ENCODE peak calls at places on chromosomes 13 and 19, in seven cellular contexts. One of them, this sample, is unnamed.
A peak's percentile ranks its signal among the peaks of the same experiment; 100 is the strongest.

GRCh38 chr13:65260938-65261880 is 1968.9 kb downstream of the PCDH9 start:
- DNase-seq in H1: no peak
- DNase-seq in GM12892: no peak
- DNase-seq in K562: no peak
- DNase-seq in GM12878: no peak
- DNase-seq in HepG2: no peak
- DNase-seq in SK-N-SH: no peak
- DNase-seq in this sample: no peak

GRCh38 chr13:114067381-114067885 is 65.0 kb downstream of the RASA3 start:
- DNase-seq in H1: no peak
- DNase-seq in HepG2: no peak
- DNase-seq in K562: no peak
- DNase-seq in GM12878: peak; percentile 87
- DNase-seq in SK-N-SH: no peak
- DNase-seq in GM12892: no peak
- DNase-seq in this sample: peak; percentile 58

GRCh38 chr13:50161052-50161451 is 145.8 kb downstream of the KCNRG start:
- DNase-seq in K562: peak; percentile 7
- DNase-seq in GM12878: no peak
- DNase-seq in H1: no peak
- DNase-seq in GM12892: no peak
- DNase-seq in HepG2: peak; percentile 26
- DNase-seq in SK-N-SH: no peak
- DNase-seq in this sample: no peak

GRCh38 chr13:41547253-41548000 is 90.1 kb downstream of the RGCC start:
- DNase-seq in GM12878: no peak
- DNase-seq in K562: no peak
- DNase-seq in HepG2: peak; percentile 36
- DNase-seq in H1: no peak
- DNase-seq in GM12892: no peak
- DNase-seq in SK-N-SH: no peak
- DNase-seq in this sample: no peak

GRCh38 chr13:74710006-74710405 is 575.8 kb upstream of the KLF12 start:
- DNase-seq in SK-N-SH: no peak
- DNase-seq in GM12878: no peak
- DNase-seq in HepG2: no peak
- DNase-seq in GM12892: no peak
- DNase-seq in H1: no peak
- DNase-seq in K562: no peak
- DNase-seq in this sample: no peak

GRCh38 chr13:29594310-29594709 is 1.2 kb downstream of the SLC7A1 start:
- DNase-seq in GM12892: peak; percentile 41
- DNase-seq in SK-N-SH: peak; percentile 62
- DNase-seq in GM12878: peak; percentile 21
- DNase-seq in H1: no peak
- DNase-seq in HepG2: peak; percentile 81
- DNase-seq in K562: no peak
- DNase-seq in this sample: peak; percentile 38

GRCh38 chr19:5667751-5668271 is 12.5 kb downstream of the MICOS13 start:
- DNase-seq in GM12892: no peak
- DNase-seq in K562: no peak
- DNase-seq in GM12878: no peak
- DNase-seq in HepG2: no peak
- DNase-seq in SK-N-SH: no peak
- DNase-seq in H1: peak; percentile 73
- DNase-seq in this sample: no peak

GRCh38 chr19:7658219-7658686 is 10.6 kb upstream of the RETN start:
- DNase-seq in SK-N-SH: no peak
- DNase-seq in HepG2: no peak
- DNase-seq in H1: no peak
- DNase-seq in K562: no peak
- DNase-seq in GM12892: peak; percentile 88
- DNase-seq in GM12878: peak; percentile 79
- DNase-seq in this sample: peak; percentile 92

GRCh38 chr19:37986048-37986750 is 79.2 kb downstream of the SIPA1L3 start:
- DNase-seq in K562: no peak
- DNase-seq in GM12892: no peak
- DNase-seq in SK-N-SH: no peak
- DNase-seq in HepG2: no peak
- DNase-seq in H1: no peak
- DNase-seq in GM12878: no peak
- DNase-seq in this sample: no peak

GRCh38 chr19:19123386-19123785 is 14.9 kb downstream of the TMEM161A start:
- DNase-seq in GM12892: no peak
- DNase-seq in H1: no peak
- DNase-seq in GM12878: no peak
- DNase-seq in SK-N-SH: no peak
- DNase-seq in K562: no peak
- DNase-seq in HepG2: no peak
- DNase-seq in this sample: no peak

GRCh38 chr13:102441085-102441484 is 39.2 kb upstream of the FGF14 start:
- DNase-seq in GM12878: no peak
- DNase-seq in K562: no peak
- DNase-seq in SK-N-SH: no peak
- DNase-seq in HepG2: no peak
- DNase-seq in GM12892: no peak
- DNase-seq in H1: no peak
- DNase-seq in this sample: no peak

GRCh38 chr13:26785845-26786630 is 25.5 kb upstream of the GPR12 start:
- DNase-seq in GM12878: no peak
- DNase-seq in K562: no peak
- DNase-seq in SK-N-SH: no peak
- DNase-seq in GM12892: no peak
- DNase-seq in H1: no peak
- DNase-seq in HepG2: no peak
- DNase-seq in this sample: no peak

GRCh38 chr19:15038304-15038703 is 11.0 kb upstream of the CASP14 start:
- DNase-seq in HepG2: no peak
- DNase-seq in H1: no peak
- DNase-seq in GM12878: no peak
- DNase-seq in GM12892: no peak
- DNase-seq in K562: no peak
- DNase-seq in SK-N-SH: no peak
- DNase-seq in this sample: no peak

GRCh38 chr19:15466851-15467733 is 2.7 kb upstream of the RASAL3 start:
- DNase-seq in GM12892: peak; percentile 37
- DNase-seq in SK-N-SH: no peak
- DNase-seq in H1: no peak
- DNase-seq in HepG2: no peak
- DNase-seq in K562: no peak
- DNase-seq in GM12878: peak; percentile 97
- DNase-seq in this sample: no peak

GRCh38 chr13:49164712-49165111 is 55.4 kb upstream of the MLNR start:
- DNase-seq in GM12878: no peak
- DNase-seq in H1: no peak
- DNase-seq in HepG2: no peak
- DNase-seq in GM12892: no peak
- DNase-seq in K562: no peak
- DNase-seq in SK-N-SH: no peak
- DNase-seq in this sample: no peak

GRCh38 chr19:17107546-17108452 is 32.2 kb downstream of the MYO9B start:
- DNase-seq in HepG2: peak; percentile 16
- DNase-seq in SK-N-SH: peak; percentile 57
- DNase-seq in H1: no peak
- DNase-seq in GM12892: no peak
- DNase-seq in GM12878: no peak
- DNase-seq in K562: no peak
- DNase-seq in this sample: no peak

GRCh38 chr19:51433092-51433491 is 15.7 kb upstream of the SIGLEC10 start:
- DNase-seq in GM12878: no peak
- DNase-seq in GM12892: no peak
- DNase-seq in HepG2: no peak
- DNase-seq in SK-N-SH: no peak
- DNase-seq in H1: no peak
- DNase-seq in K562: no peak
- DNase-seq in this sample: no peak

GRCh38 chr13:89082623-89083022 is 1411.5 kb downstream of the SLITRK5 start:
- DNase-seq in GM12878: no peak
- DNase-seq in K562: no peak
- DNase-seq in H1: no peak
- DNase-seq in SK-N-SH: no peak
- DNase-seq in HepG2: no peak
- DNase-seq in GM12892: no peak
- DNase-seq in this sample: no peak

GRCh38 chr13:109804654-109805053 is 18.3 kb upstream of the IRS2 start:
- DNase-seq in GM12878: no peak
- DNase-seq in SK-N-SH: no peak
- DNase-seq in GM12892: no peak
- DNase-seq in K562: no peak
- DNase-seq in HepG2: no peak
- DNase-seq in H1: no peak
- DNase-seq in this sample: no peak

GRCh38 chr13:109802936-109803335 is 16.6 kb upstream of the IRS2 start:
- DNase-seq in K562: no peak
- DNase-seq in GM12892: no peak
- DNase-seq in GM12878: no peak
- DNase-seq in SK-N-SH: no peak
- DNase-seq in H1: no peak
- DNase-seq in HepG2: peak; percentile 79
- DNase-seq in this sample: no peak

GRCh38 chr13:109809216-109809890 is 23.0 kb upstream of the IRS2 start:
- DNase-seq in K562: no peak
- DNase-seq in SK-N-SH: no peak
- DNase-seq in GM12892: no peak
- DNase-seq in HepG2: no peak
- DNase-seq in GM12878: no peak
- DNase-seq in H1: no peak
- DNase-seq in this sample: no peak

GRCh38 chr13:109807345-109807744 is 21.0 kb upstream of the IRS2 start:
- DNase-seq in SK-N-SH: no peak
- DNase-seq in H1: no peak
- DNase-seq in HepG2: no peak
- DNase-seq in GM12892: no peak
- DNase-seq in K562: no peak
- DNase-seq in GM12878: no peak
- DNase-seq in this sample: no peak

GRCh38 chr13:109803822-109804221 is 17.4 kb upstream of the IRS2 start:
- DNase-seq in K562: no peak
- DNase-seq in HepG2: peak; percentile 20
- DNase-seq in GM12892: no peak
- DNase-seq in SK-N-SH: no peak
- DNase-seq in H1: no peak
- DNase-seq in GM12878: no peak
- DNase-seq in this sample: no peak
- TF ChIP-seq TAF1 in K562: no peak
- TF ChIP-seq TAF1 in HepG2: no peak
- TF ChIP-seq TAF1 in GM12892: no peak
- TF ChIP-seq TAF1 in SK-N-SH: no peak
- TF ChIP-seq TAF1 in H1: no peak
- TF ChIP-seq TAF1 in GM12878: no peak
- TF ChIP-seq TAF1 in this sample: no peak

DNA sequence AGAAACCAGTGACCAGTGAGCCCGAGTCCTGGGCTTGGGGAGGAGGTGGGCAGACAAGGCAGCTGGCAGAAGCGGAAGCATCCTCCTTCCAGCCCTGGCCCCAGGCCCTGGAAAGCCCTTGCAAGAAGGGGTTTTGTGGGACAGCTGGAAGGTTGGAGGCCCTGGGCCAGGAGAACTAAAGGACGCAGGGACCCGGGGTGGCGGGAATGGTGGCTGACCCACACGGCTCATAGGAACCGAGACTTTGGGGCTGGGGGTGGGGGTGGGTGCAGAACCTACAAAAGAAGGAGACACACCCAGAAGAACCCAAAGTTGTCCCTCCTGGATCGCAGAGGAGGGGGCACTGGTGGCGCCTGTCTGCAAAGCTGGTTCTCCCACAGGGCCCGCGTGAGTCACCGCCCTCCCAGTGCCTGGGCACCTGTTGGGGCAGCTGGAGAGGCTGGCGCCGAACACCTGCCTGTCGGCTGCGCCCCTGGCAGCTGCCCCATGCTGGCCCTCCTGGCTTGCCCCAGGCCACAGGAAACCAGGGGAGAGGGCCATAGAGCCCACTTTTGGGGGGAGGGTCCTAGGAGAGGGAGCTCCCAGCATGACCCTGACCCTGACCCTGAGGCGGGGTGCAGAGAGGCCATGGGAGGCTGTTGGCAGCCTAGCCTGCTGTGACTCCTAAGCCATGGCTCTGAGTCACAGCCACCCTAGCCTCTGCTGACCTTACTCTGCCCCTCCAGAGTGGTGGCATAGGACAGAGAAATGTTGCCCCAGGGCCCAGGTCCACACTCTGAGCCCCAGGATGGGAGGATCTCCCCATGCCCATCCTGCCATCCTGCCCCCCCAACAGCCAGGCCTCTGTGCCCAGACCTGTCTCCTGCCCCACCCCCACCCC is 768 bp downstream of the DMPK start:
- DNase-seq in HepG2: no peak
- DNase-seq in SK-N-SH: no peak
- DNase-seq in GM12878: no peak
- DNase-seq in K562: no peak
- DNase-seq in H1: no peak
- DNase-seq in GM12892: no peak
- DNase-seq in this sample: no peak
- TF ChIP-seq TAF1 in HepG2: no peak
- TF ChIP-seq TAF1 in SK-N-SH: no peak
- TF ChIP-seq TAF1 in GM12878: no peak
- TF ChIP-seq TAF1 in K562: no peak
- TF ChIP-seq TAF1 in H1: no peak
- TF ChIP-seq TAF1 in GM12892: no peak
- TF ChIP-seq TAF1 in this sample: no peak

GRCh38 chr13:47474326-47474725 is 526.7 kb downstream of the SUCLA2 start:
- DNase-seq in SK-N-SH: no peak
- DNase-seq in HepG2: no peak
- DNase-seq in GM12878: no peak
- DNase-seq in K562: no peak
- DNase-seq in H1: no peak
- DNase-seq in GM12892: no peak
- DNase-seq in this sample: no peak
- TF ChIP-seq TAF1 in SK-N-SH: no peak
- TF ChIP-seq TAF1 in HepG2: no peak
- TF ChIP-seq TAF1 in GM12878: no peak
- TF ChIP-seq TAF1 in K562: no peak
- TF ChIP-seq TAF1 in H1: no peak
- TF ChIP-seq TAF1 in GM12892: no peak
- TF ChIP-seq TAF1 in this sample: no peak

DNA sequence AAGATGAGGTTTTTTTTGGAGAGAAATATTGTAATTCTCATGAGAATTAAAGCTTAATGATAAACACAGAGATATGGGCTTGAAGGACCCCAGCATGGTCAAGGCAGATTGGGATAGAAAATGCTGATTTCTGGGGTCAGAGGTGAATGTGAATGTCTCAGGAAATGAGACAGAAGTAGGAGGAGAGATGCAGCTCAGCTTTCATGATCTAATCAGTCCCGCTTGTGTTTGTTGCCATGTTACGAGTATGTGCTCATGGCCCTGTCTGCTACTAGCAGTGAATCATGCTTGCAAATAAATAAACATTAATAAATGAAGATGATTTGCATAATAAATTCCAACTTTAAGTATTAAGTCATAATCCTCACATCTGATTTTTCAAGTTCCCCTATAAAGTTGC is 23.0 kb upstream of the NDFIP2 start:
- DNase-seq in SK-N-SH: no peak
- DNase-seq in GM12878: no peak
- DNase-seq in H1: no peak
- DNase-seq in HepG2: no peak
- DNase-seq in K562: peak; percentile 25
- DNase-seq in GM12892: no peak
- DNase-seq in this sample: no peak
- TF ChIP-seq TAF1 in SK-N-SH: no peak
- TF ChIP-seq TAF1 in GM12878: no peak
- TF ChIP-seq TAF1 in H1: no peak
- TF ChIP-seq TAF1 in HepG2: no peak
- TF ChIP-seq TAF1 in K562: no peak
- TF ChIP-seq TAF1 in GM12892: no peak
- TF ChIP-seq TAF1 in this sample: no peak

GRCh38 chr19:30783936-30784335 is 411.8 kb downstream of the ZNF536 start:
- DNase-seq in GM12878: no peak
- DNase-seq in GM12892: no peak
- DNase-seq in H1: no peak
- DNase-seq in SK-N-SH: no peak
- DNase-seq in HepG2: no peak
- DNase-seq in K562: no peak
- DNase-seq in this sample: no peak
- TF ChIP-seq TAF1 in GM12878: no peak
- TF ChIP-seq TAF1 in GM12892: no peak
- TF ChIP-seq TAF1 in H1: no peak
- TF ChIP-seq TAF1 in SK-N-SH: no peak
- TF ChIP-seq TAF1 in HepG2: no peak
- TF ChIP-seq TAF1 in K562: no peak
- TF ChIP-seq TAF1 in this sample: no peak

This sample was measured in GM12891.